ENCODE peak calls at places on chromosomes 3 and 15, in six cellular contexts. Q is esophagus squamous epithelium, S is transverse colon, N is GM12892, Y is heart left ventricle, D is Peyer's patch. Z is an unnamed sample.
A peak's percentile ranks its signal among the peaks of the same experiment; 100 is the strongest.

GRCh38 chr3:38004415-38005075 is 14.0 kb downstream of the VILL start:
- DNase-seq in Q (no peak), S (peak; percentile 94), N (no peak), Y (peak; percentile 78), D (peak; percentile 94), Z (peak; percentile 56)

GRCh38 chr3:29311805-29312204 is 30.9 kb downstream of the RBMS3 start:
- DNase-seq in Q (no peak), S (no peak), N (no peak), Y (no peak), D (no peak), Z (no peak)

GRCh38 chr3:99950921-99951320 is 133.3 kb downstream of the CMSS1 start:
- DNase-seq in Q (no peak), S (no peak), N (no peak), Y (no peak), D (no peak), Z (no peak)

GRCh38 chr15:29125382-29126207 is 144.0 kb downstream of the NSMCE3 start:
- DNase-seq in Q (no peak), S (no peak), N (no peak), Y (peak; percentile 16), D (no peak), Z (no peak)

GRCh38 chr3:128488995-128489859 is 3.8 kb downstream of the GATA2 start:
- DNase-seq in Q (no peak), S (no peak), N (no peak), Y (peak; percentile 67), D (peak; percentile 49), Z (peak; percentile 86)

GRCh38 chr3:37762698-37763097 is 99.0 kb upstream of the CTDSPL start:
- DNase-seq in Q (no peak), S (no peak), N (no peak), Y (peak; percentile 43), D (no peak), Z (no peak)

GRCh38 chr3:8324727-8325126 is 176.9 kb upstream of the LMCD1 start:
- DNase-seq in Q (no peak), S (peak; percentile 16), N (no peak), Y (peak; percentile 28), D (peak; percentile 50), Z (peak; percentile 20)

GRCh38 chr15:44441095-44441501 is 13.7 kb downstream of the CTDSPL2 start:
- DNase-seq in Q (no peak), S (no peak), N (no peak), Y (no peak), D (no peak), Z (no peak)

GRCh38 chr15:72271895-72272212 is 500 bp downstream of the PARP6 start:
- DNase-seq in Q (no peak), S (no peak), N (no peak), Y (no peak), D (no peak), Z (no peak)

GRCh38 chr3:142863010-142863787 is 25.7 kb downstream of the PCOLCE2 start:
- DNase-seq in Q (no peak), S (no peak), N (no peak), Y (no peak), D (no peak), Z (no peak)

GRCh38 chr3:175357758-175358157 is 498.6 kb downstream of the NAALADL2 start:
- DNase-seq in Q (no peak), S (no peak), N (no peak), Y (no peak), D (no peak), Z (no peak)

GRCh38 chr3:188361888-188362287 is 207.9 kb downstream of the LPP start:
- DNase-seq in Q (no peak), S (no peak), N (no peak), Y (no peak), D (no peak), Z (no peak)

GRCh38 chr3:52277972-52278509 is 408 bp downstream of the WDR82 start:
- DNase-seq in Q (no peak), S (no peak), N (peak; percentile 62), Y (no peak), D (peak; percentile 78), Z (peak; percentile 50)

GRCh38 chr15:63401714-63402497 is 20.3 kb upstream of the CA12 start:
- DNase-seq in Q (no peak), S (no peak), N (no peak), Y (no peak), D (no peak), Z (no peak)

GRCh38 chr15:20351448-20351961 is 190.1 kb downstream of the GOLGA6L6 start:
- DNase-seq in Q (no peak), S (no peak), N (no peak), Y (no peak), D (peak; percentile 44), Z (no peak)

GRCh38 chr3:190048831-190049541 is 71.7 kb downstream of the P3H2 start:
- DNase-seq in Q (no peak), S (no peak), N (no peak), Y (no peak), D (no peak), Z (no peak)

GRCh38 chr3:168476360-168476980 is 380.7 kb upstream of the GOLIM4 start:
- DNase-seq in Q (no peak), S (no peak), N (no peak), Y (no peak), D (no peak), Z (no peak)

GRCh38 chr15:69735126-69735525 is 282.5 kb downstream of the RPLP1 start:
- DNase-seq in Q (no peak), S (no peak), N (no peak), Y (no peak), D (no peak), Z (no peak)

GRCh38 chr3:188092648-188093047 is 61.3 kb upstream of the LPP start:
- DNase-seq in Q (no peak), S (no peak), N (no peak), Y (no peak), D (no peak), Z (no peak)

GRCh38 chr3:46372492-46373359 is 2.0 kb downstream of the CCR5 start:
- DNase-seq in Q (no peak), S (no peak), N (no peak), Y (no peak), D (no peak), Z (no peak)

GRCh38 chr3:49276475-49277356 is at the start of gene C3orf62:
- DNase-seq in Q (peak; percentile 49), S (peak; percentile 92), N (peak; percentile 73), Y (peak; percentile 95), D (peak; percentile 95), Z (peak; percentile 70)

GRCh38 chr3:12966847-12967750 is 106.1 kb downstream of the IQSEC1 start:
- DNase-seq in Q (no peak), S (peak; percentile 31), N (peak; percentile 56), Y (no peak), D (no peak), Z (no peak)

GRCh38 chr3:12729313-12729676 is 29.8 kb downstream of the TMEM40 start:
- DNase-seq in Q (no peak), S (no peak), N (no peak), Y (peak; percentile 72), D (no peak), Z (no peak)

GRCh38 chr3:86967062-86967461 is 23.9 kb downstream of the VGLL3 start:
- DNase-seq in Q (no peak), S (no peak), N (no peak), Y (no peak), D (no peak), Z (no peak)

GRCh38 chr3:126514161-126514560 is 3.4 kb downstream of the UROC1 start:
- DNase-seq in Q (no peak), S (no peak), N (no peak), Y (peak; percentile 9), D (no peak), Z (no peak)

GRCh38 chr3:186255703-186256331 is 106.2 kb downstream of the DGKG start:
- DNase-seq in Q (no peak), S (peak; percentile 41), N (no peak), Y (no peak), D (peak; percentile 91), Z (no peak)

GRCh38 chr3:18758047-18758704 is 333.0 kb upstream of the SATB1 start:
- DNase-seq in Q (no peak), S (peak; percentile 10), N (no peak), Y (no peak), D (peak; percentile 48), Z (peak; percentile 1)

GRCh38 chr15:90001683-90002427 is 731 bp downstream of the ZNF710 start:
- DNase-seq in Q (no peak), S (peak; percentile 80), N (peak; percentile 72), Y (peak; percentile 64), D (peak; percentile 82), Z (peak; percentile 52)
- TF ChIP-seq POLR2A in Q (no peak), S (peak; percentile 31), N (peak; percentile 6), Y (no peak), D (peak; percentile 26), Z (no peak)

GRCh38 chr15:76426941-76427340 is 90.4 kb downstream of the ISL2 start:
- DNase-seq in Q (no peak), S (no peak), N (no peak), Y (no peak), D (no peak), Z (no peak)

GRCh38 chr15:76431936-76432335 is 95.4 kb downstream of the ISL2 start:
- DNase-seq in Q (no peak), S (no peak), N (no peak), Y (no peak), D (no peak), Z (no peak)

GRCh38 chr15:76429661-76430060 is 93.1 kb downstream of the ISL2 start:
- DNase-seq in Q (no peak), S (no peak), N (no peak), Y (no peak), D (no peak), Z (no peak)

GRCh38 chr15:76433798-76434400 is 97.3 kb downstream of the ISL2 start:
- DNase-seq in Q (no peak), S (no peak), N (no peak), Y (no peak), D (no peak), Z (no peak)

GRCh38 chr15:76432604-76433003 is 96.0 kb downstream of the ISL2 start:
- DNase-seq in Q (no peak), S (no peak), N (no peak), Y (no peak), D (no peak), Z (no peak)
- TF ChIP-seq POLR2A in Q (no peak), S (no peak), N (no peak), Y (no peak), D (no peak), Z (no peak)

GRCh38 chr15:39920510-39921273 is 626 bp upstream of the GPR176 start:
- DNase-seq in Q (peak; percentile 6), S (peak; percentile 80), N (peak; percentile 82), Y (peak; percentile 82), D (peak; percentile 85), Z (peak; percentile 70)
- TF ChIP-seq POLR2A in Q (no peak), S (peak; percentile 34), N (peak; percentile 79), Y (peak; percentile 49), D (peak; percentile 11), Z (peak; percentile 82)

GRCh38 chr3:35680866-35681650 is 41.7 kb downstream of the ARPP21 start:
- DNase-seq in Q (no peak), S (no peak), N (no peak), Y (no peak), D (no peak), Z (no peak)

GRCh38 chr3:35675621-35676020 is 36.3 kb downstream of the ARPP21 start:
- DNase-seq in Q (no peak), S (no peak), N (no peak), Y (no peak), D (no peak), Z (no peak)

GRCh38 chr3:35678552-35679220 is 39.4 kb downstream of the ARPP21 start:
- DNase-seq in Q (no peak), S (no peak), N (no peak), Y (no peak), D (no peak), Z (no peak)

GRCh38 chr3:35677797-35678196 is 38.5 kb downstream of the ARPP21 start:
- DNase-seq in Q (no peak), S (no peak), N (no peak), Y (no peak), D (no peak), Z (no peak)

GRCh38 chr3:35679409-35680080 is 40.2 kb downstream of the ARPP21 start:
- DNase-seq in Q (no peak), S (no peak), N (no peak), Y (no peak), D (no peak), Z (no peak)
- TF ChIP-seq POLR2A in Q (no peak), S (no peak), N (no peak), Y (no peak), D (no peak), Z (no peak)

Z was measured in H54.